ENCODE peak calls at places on chromosomes 13 and 19, in eight cellular contexts. T is neural crest cell, L is left ventricle myocardium inferior, O is lung, D is breast epithelium, S is tibial artery, E is AG04449, X is PC-3. J is an unnamed sample.

GRCh38 chr13:111335263-111335662 is 14.8 kb downstream of the TEX29 start:
- DNase-seq in S (no peak), X (no peak), L (no peak), D (no peak), E (no peak), O (no peak), T (no peak), J (no peak)

GRCh38 chr13:75226092-75226491 is 255.9 kb downstream of the TBC1D4 start:
- DNase-seq in L (no peak), X (peak; percentile 50), T (no peak), O (peak; percentile 77), S (no peak), D (no peak), E (no peak), J (no peak)

GRCh38 chr13:67620665-67621064 is 390.5 kb upstream of the PCDH9 start:
- DNase-seq in S (no peak), L (no peak), T (no peak), X (no peak), O (no peak), D (no peak), E (no peak), J (no peak)

GRCh38 chr19:46861691-46862503 is 1.1 kb downstream of the ARHGAP35 start:
- DNase-seq in X (peak; percentile 28), T (no peak), S (no peak), O (no peak), L (no peak), D (no peak), E (no peak), J (peak; percentile 30)

GRCh38 chr19:28633223-28634030 is 579.5 kb downstream of the UQCRFS1 start:
- DNase-seq in X (peak; percentile 3), L (no peak), E (no peak), O (peak; percentile 54), S (no peak), T (peak; percentile 63), D (no peak), J (peak; percentile 68)

GRCh38 chr13:110685305-110685704 is 20.6 kb downstream of the CARS2 start:
- DNase-seq in T (no peak), S (peak; percentile 75), X (no peak), L (no peak), D (no peak), E (peak; percentile 84), O (no peak), J (no peak)

GRCh38 chr19:18879579-18880373 is 16.2 kb downstream of the CERS1 start:
- DNase-seq in X (peak; percentile 79), S (no peak), E (no peak), O (no peak), L (no peak), T (no peak), D (no peak), J (peak; percentile 44)

GRCh38 chr19:35115538-35115951 is at the start of gene FXYD3:
- DNase-seq in L (no peak), D (no peak), S (no peak), O (no peak), E (no peak), T (no peak), X (peak; percentile 34), J (no peak)

GRCh38 chr13:67097856-67098255 is 132.3 kb downstream of the PCDH9 start:
- DNase-seq in L (no peak), S (no peak), D (no peak), X (no peak), T (no peak), O (no peak), E (no peak), J (no peak)

GRCh38 chr13:31469377-31469776 is 269.6 kb downstream of the B3GLCT start:
- DNase-seq in L (no peak), T (no peak), X (no peak), O (no peak), S (no peak), E (no peak), D (no peak), J (no peak)

GRCh38 chr13:104869501-104869900 is 1666.0 kb downstream of the EFNB2 start:
- DNase-seq in T (no peak), S (no peak), E (no peak), L (no peak), X (no peak), D (no peak), O (no peak), J (no peak)

DNA sequence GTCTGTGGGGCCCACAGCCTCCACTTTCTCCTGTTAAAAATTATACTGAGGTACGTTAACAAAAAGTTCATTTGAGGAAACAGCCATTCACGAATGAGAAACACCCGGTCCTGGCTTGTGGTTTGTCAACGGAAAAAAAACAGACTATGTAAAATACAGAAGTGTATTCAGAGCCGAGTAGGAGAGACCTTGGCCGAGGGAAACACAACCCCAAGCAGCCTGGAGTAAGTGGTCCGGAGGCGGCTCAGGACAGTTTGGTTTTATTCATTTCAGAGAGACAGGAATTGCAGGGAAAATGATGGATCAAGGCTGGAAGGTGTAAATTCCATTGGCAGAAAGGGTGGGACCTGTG is 714 bp downstream of the ZNF439 start:
- DNase-seq in O (no peak), D (no peak), X (no peak), E (no peak), T (no peak), S (no peak), L (no peak), J (no peak)
- TF ChIP-seq CTCF in O (no peak), D (no peak), X (no peak), E (no peak), T (no peak), S (no peak), L (no peak), J (no peak)

GRCh38 chr13:78806457-78806856 is 147.5 kb upstream of the OBI1 start:
- DNase-seq in T (no peak), S (no peak), D (no peak), O (no peak), X (peak; percentile 18), L (no peak), E (no peak), J (no peak)
- TF ChIP-seq CTCF in T (peak; percentile 46), S (no peak), D (no peak), O (no peak), X (peak; percentile 30), L (peak; percentile 33), E (no peak), J (peak; percentile 45)

GRCh38 chr13:33828431-33829129 is 10.6 kb downstream of the RFC3 start:
- DNase-seq in X (no peak), L (no peak), O (no peak), E (no peak), D (no peak), S (no peak), T (no peak), J (no peak)

GRCh38 chr13:33825083-33825482 is 7.1 kb downstream of the RFC3 start:
- DNase-seq in O (no peak), X (no peak), E (no peak), S (no peak), T (no peak), L (no peak), D (no peak), J (no peak)

GRCh38 chr13:33832872-33833271 is 14.9 kb downstream of the RFC3 start:
- DNase-seq in S (no peak), O (no peak), L (no peak), T (no peak), E (no peak), X (no peak), D (no peak), J (no peak)

DNA sequence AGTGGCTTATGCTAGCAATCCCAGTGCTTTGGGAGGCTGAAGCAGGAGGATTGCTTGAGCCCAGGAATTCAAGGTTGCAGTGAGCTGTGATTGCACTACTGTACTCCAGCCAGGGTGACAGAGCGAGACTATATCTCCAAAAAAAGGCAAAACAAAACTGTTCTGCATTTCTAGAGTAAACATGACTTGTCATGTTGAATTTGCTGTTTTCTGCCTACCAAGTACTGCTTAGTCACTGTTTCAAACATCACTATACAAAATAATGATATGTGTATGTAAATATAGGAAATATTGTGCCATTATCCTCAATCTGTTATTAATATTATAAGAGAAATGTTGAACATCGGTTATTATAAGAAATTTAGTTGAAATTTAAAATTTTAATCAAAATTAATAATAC is 9.2 kb downstream of the RFC3 start:
- DNase-seq in X (no peak), S (no peak), T (no peak), E (no peak), L (no peak), O (no peak), D (no peak), J (no peak)
- TF ChIP-seq CTCF in X (no peak), S (no peak), T (no peak), E (no peak), L (no peak), O (no peak), D (no peak), J (no peak)

GRCh38 chr19:53537523-53538377 is at the start of gene ZNF331:
- DNase-seq in X (peak; percentile 78), E (no peak), O (peak; percentile 73), D (peak; percentile 71), T (peak; percentile 58), L (peak; percentile 80), S (peak; percentile 93), J (peak; percentile 75)
- TF ChIP-seq CTCF in X (no peak), E (peak; percentile 53), O (no peak), D (no peak), T (peak; percentile 51), L (peak; percentile 66), S (peak; percentile 70), J (peak; percentile 8)

DNA sequence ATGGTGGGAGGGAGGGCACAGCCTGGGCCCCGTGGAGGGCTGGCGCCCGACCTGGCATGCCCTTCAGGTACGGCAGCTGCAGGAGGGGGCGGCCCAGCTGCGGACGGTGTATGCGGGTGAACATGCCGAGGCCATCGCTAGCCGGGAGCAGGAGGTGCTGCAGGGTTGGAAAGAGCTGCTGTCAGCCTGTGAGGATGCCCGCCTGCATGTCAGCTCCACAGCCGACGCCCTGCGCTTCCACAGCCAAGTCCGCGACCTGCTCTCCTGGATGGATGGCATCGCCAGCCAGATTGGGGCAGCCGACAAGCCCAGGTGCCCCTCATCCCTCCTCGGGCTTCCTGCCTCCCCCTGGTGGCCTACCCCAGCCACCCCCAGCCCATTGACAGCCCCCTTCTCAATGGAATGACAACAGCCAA is 16.6 kb upstream of the SHKBP1 start:
- DNase-seq in E (no peak), S (no peak), X (no peak), T (no peak), O (no peak), L (no peak), D (no peak), J (no peak)
- TF ChIP-seq CTCF in E (no peak), S (no peak), X (no peak), T (no peak), O (no peak), L (no peak), D (no peak), J (no peak)